ENCODE peak calls at places on chromosomes 4 and X, in nine cellular contexts. One of them, this sample, is unnamed.

GRCh38 chrX:18630956-18631355 is 41.0 kb downstream of the RS1 start:
- DNase-seq in CD4-positive, CD25-positive, alpha-beta regulatory T cell: no peak
- DNase-seq in dorsolateral prefrontal cortex: no peak
- DNase-seq in right cardiac atrium: no peak
- DNase-seq in thoracic aorta: no peak
- DNase-seq in aorta: no peak
- DNase-seq in ovary: no peak
- DNase-seq in Caco-2: peak; percentile 56
- DNase-seq in HCT116: no peak
- DNase-seq in this sample: no peak

GRCh38 chrX:13373027-13373806 is 53.4 kb upstream of the ATXN3L start:
- DNase-seq in CD4-positive, CD25-positive, alpha-beta regulatory T cell: no peak
- DNase-seq in dorsolateral prefrontal cortex: no peak
- DNase-seq in right cardiac atrium: no peak
- DNase-seq in thoracic aorta: no peak
- DNase-seq in aorta: no peak
- DNase-seq in ovary: no peak
- DNase-seq in Caco-2: no peak
- DNase-seq in HCT116: no peak
- DNase-seq in this sample: no peak

GRCh38 chr4:70765368-70765767 is 43.6 kb downstream of the RUFY3 start:
- DNase-seq in CD4-positive, CD25-positive, alpha-beta regulatory T cell: no peak
- DNase-seq in dorsolateral prefrontal cortex: no peak
- DNase-seq in right cardiac atrium: no peak
- DNase-seq in thoracic aorta: no peak
- DNase-seq in aorta: no peak
- DNase-seq in ovary: no peak
- DNase-seq in Caco-2: no peak
- DNase-seq in HCT116: no peak
- DNase-seq in this sample: no peak

GRCh38 chr4:179626687-179627086 is 2184.4 kb upstream of the AGA start:
- DNase-seq in CD4-positive, CD25-positive, alpha-beta regulatory T cell: no peak
- DNase-seq in dorsolateral prefrontal cortex: no peak
- DNase-seq in right cardiac atrium: no peak
- DNase-seq in thoracic aorta: no peak
- DNase-seq in aorta: no peak
- DNase-seq in ovary: no peak
- DNase-seq in Caco-2: no peak
- DNase-seq in HCT116: no peak
- DNase-seq in this sample: peak; percentile 44

GRCh38 chr4:172995704-172996103 is 172.9 kb upstream of the GALNT7 start:
- DNase-seq in CD4-positive, CD25-positive, alpha-beta regulatory T cell: no peak
- DNase-seq in dorsolateral prefrontal cortex: no peak
- DNase-seq in right cardiac atrium: no peak
- DNase-seq in thoracic aorta: no peak
- DNase-seq in aorta: no peak
- DNase-seq in ovary: no peak
- DNase-seq in Caco-2: no peak
- DNase-seq in HCT116: no peak
- DNase-seq in this sample: no peak

GRCh38 chr4:3783691-3784306 is 17.6 kb downstream of the ADRA2C start:
- DNase-seq in CD4-positive, CD25-positive, alpha-beta regulatory T cell: no peak
- DNase-seq in dorsolateral prefrontal cortex: no peak
- DNase-seq in right cardiac atrium: no peak
- DNase-seq in thoracic aorta: no peak
- DNase-seq in aorta: no peak
- DNase-seq in ovary: no peak
- DNase-seq in Caco-2: peak; percentile 63
- DNase-seq in HCT116: no peak
- DNase-seq in this sample: peak; percentile 95

GRCh38 chr4:93809773-93810172 is 18.8 kb upstream of the ATOH1 start:
- DNase-seq in CD4-positive, CD25-positive, alpha-beta regulatory T cell: no peak
- DNase-seq in dorsolateral prefrontal cortex: no peak
- DNase-seq in right cardiac atrium: peak; percentile 62
- DNase-seq in thoracic aorta: no peak
- DNase-seq in aorta: no peak
- DNase-seq in ovary: peak; percentile 73
- DNase-seq in Caco-2: no peak
- DNase-seq in HCT116: no peak
- DNase-seq in this sample: no peak

GRCh38 chrX:10781847-10782530 is 161.6 kb upstream of the MID1 start:
- DNase-seq in CD4-positive, CD25-positive, alpha-beta regulatory T cell: no peak
- DNase-seq in dorsolateral prefrontal cortex: no peak
- DNase-seq in right cardiac atrium: no peak
- DNase-seq in thoracic aorta: no peak
- DNase-seq in aorta: no peak
- DNase-seq in ovary: no peak
- DNase-seq in Caco-2: no peak
- DNase-seq in HCT116: no peak
- DNase-seq in this sample: no peak

GRCh38 chr4:99087887-99088484 is 602 bp downstream of the ADH5 start:
- DNase-seq in CD4-positive, CD25-positive, alpha-beta regulatory T cell: no peak
- DNase-seq in dorsolateral prefrontal cortex: no peak
- DNase-seq in right cardiac atrium: peak; percentile 79
- DNase-seq in thoracic aorta: peak; percentile 19
- DNase-seq in aorta: no peak
- DNase-seq in ovary: peak; percentile 67
- DNase-seq in Caco-2: peak; percentile 47
- DNase-seq in HCT116: no peak
- DNase-seq in this sample: no peak

GRCh38 chrX:53261573-53261972 is 19.8 kb downstream of the IQSEC2 start:
- DNase-seq in CD4-positive, CD25-positive, alpha-beta regulatory T cell: no peak
- DNase-seq in dorsolateral prefrontal cortex: no peak
- DNase-seq in right cardiac atrium: no peak
- DNase-seq in thoracic aorta: no peak
- DNase-seq in aorta: no peak
- DNase-seq in ovary: no peak
- DNase-seq in Caco-2: no peak
- DNase-seq in HCT116: no peak
- DNase-seq in this sample: no peak

GRCh38 chr4:109462297-109462696 is 28.7 kb downstream of the SEC24B start:
- DNase-seq in CD4-positive, CD25-positive, alpha-beta regulatory T cell: no peak
- DNase-seq in dorsolateral prefrontal cortex: no peak
- DNase-seq in right cardiac atrium: no peak
- DNase-seq in thoracic aorta: no peak
- DNase-seq in aorta: no peak
- DNase-seq in ovary: no peak
- DNase-seq in Caco-2: no peak
- DNase-seq in HCT116: no peak
- DNase-seq in this sample: no peak

GRCh38 chr4:150176559-150176958 is 98.3 kb downstream of the DCLK2 start:
- DNase-seq in CD4-positive, CD25-positive, alpha-beta regulatory T cell: no peak
- DNase-seq in dorsolateral prefrontal cortex: no peak
- DNase-seq in right cardiac atrium: no peak
- DNase-seq in thoracic aorta: no peak
- DNase-seq in aorta: no peak
- DNase-seq in ovary: no peak
- DNase-seq in Caco-2: no peak
- DNase-seq in HCT116: no peak
- DNase-seq in this sample: no peak

DNA sequence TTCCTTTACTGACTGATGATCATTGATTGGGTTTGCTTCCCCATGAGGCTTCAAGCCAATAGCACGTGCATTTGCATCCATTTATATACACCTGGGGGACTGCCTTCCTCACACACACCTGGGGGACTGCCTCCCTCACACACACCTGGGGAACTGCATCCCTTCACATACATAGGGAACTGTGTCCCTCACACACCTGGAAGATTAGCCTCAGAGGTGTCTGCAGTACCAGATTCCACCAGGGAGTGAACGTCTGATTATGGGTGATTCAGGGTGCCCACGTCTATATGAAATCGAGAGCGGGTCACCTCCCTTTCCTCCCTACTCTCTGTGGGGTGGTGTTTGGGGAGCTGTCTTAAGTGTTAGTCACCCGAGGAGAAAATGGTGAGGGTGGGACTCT is 16.9 kb downstream of the CD99 start:
- DNase-seq in CD4-positive, CD25-positive, alpha-beta regulatory T cell: no peak
- DNase-seq in dorsolateral prefrontal cortex: no peak
- DNase-seq in right cardiac atrium: no peak
- DNase-seq in thoracic aorta: no peak
- DNase-seq in aorta: no peak
- DNase-seq in ovary: no peak
- DNase-seq in Caco-2: no peak
- DNase-seq in HCT116: no peak
- DNase-seq in this sample: no peak
- H3K4me3 ChIP-seq in CD4-positive, CD25-positive, alpha-beta regulatory T cell: no peak overlapping the region
- H3K4me3 ChIP-seq in dorsolateral prefrontal cortex: no peak overlapping the region
- H3K4me3 ChIP-seq in right cardiac atrium: no peak overlapping the region
- H3K4me3 ChIP-seq in thoracic aorta: no peak overlapping the region
- H3K4me3 ChIP-seq in aorta: no peak overlapping the region
- H3K4me3 ChIP-seq in ovary: no peak overlapping the region
- H3K4me3 ChIP-seq in Caco-2: no peak overlapping the region
- H3K4me3 ChIP-seq in HCT116: no peak overlapping the region
- H3K4me3 ChIP-seq in this sample: no peak overlapping the region

GRCh38 chr4:152937280-152937534 is 1.1 kb downstream of the FHDC1 start:
- DNase-seq in CD4-positive, CD25-positive, alpha-beta regulatory T cell: no peak
- DNase-seq in dorsolateral prefrontal cortex: no peak
- DNase-seq in right cardiac atrium: peak; percentile 47
- DNase-seq in thoracic aorta: no peak
- DNase-seq in aorta: no peak
- DNase-seq in ovary: no peak
- DNase-seq in Caco-2: peak; percentile 1
- DNase-seq in HCT116: no peak
- DNase-seq in this sample: no peak
- H3K27me3 ChIP-seq in CD4-positive, CD25-positive, alpha-beta regulatory T cell: peaks cover 38% of the 10 kb centered on the region
- H3K27me3 ChIP-seq in dorsolateral prefrontal cortex: no peaks in the 10 kb centered on the region
- H3K27me3 ChIP-seq in right cardiac atrium: no peaks in the 10 kb centered on the region
- H3K27me3 ChIP-seq in thoracic aorta: no peaks in the 10 kb centered on the region
- H3K27me3 ChIP-seq in aorta: no peaks in the 10 kb centered on the region
- H3K27me3 ChIP-seq in ovary: no peaks in the 10 kb centered on the region
- H3K27me3 ChIP-seq in Caco-2: no peaks in the 10 kb centered on the region
- H3K27me3 ChIP-seq in HCT116: peaks cover 21% of the 10 kb centered on the region
- H3K27me3 ChIP-seq in this sample: peaks cover 12% of the 10 kb centered on the region

DNA sequence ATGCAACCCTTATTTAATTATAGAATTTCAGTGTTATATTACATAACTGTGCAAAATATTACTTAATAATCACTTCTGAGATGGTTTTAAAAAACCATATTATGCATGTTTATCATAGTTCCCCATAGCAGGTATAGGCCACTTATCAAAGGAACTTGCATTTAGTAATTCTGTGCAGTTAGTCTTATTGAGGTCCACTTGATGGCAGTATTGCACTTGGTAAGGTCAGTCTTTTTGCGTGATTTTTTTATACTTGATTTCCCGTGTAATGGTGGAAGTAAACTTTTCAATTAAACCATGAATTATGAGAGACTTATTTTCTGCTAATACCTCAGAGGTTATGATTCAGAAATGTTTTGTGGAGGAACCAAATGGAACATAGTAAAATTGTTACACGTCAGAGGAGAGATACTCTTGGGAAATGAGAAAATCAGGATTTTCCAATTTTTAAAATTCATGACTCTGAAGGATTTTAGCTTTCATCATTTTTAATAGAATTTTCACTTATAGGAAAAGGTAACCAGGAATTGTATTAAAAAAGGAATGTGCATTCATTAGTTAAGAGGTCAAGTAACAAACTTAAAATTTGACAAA is 230.0 kb downstream of the CCSER1 start:
- DNase-seq in CD4-positive, CD25-positive, alpha-beta regulatory T cell: no peak
- DNase-seq in dorsolateral prefrontal cortex: no peak
- DNase-seq in right cardiac atrium: no peak
- DNase-seq in thoracic aorta: no peak
- DNase-seq in aorta: no peak
- DNase-seq in ovary: no peak
- DNase-seq in Caco-2: peak; percentile 4
- DNase-seq in HCT116: peak; percentile 74
- DNase-seq in this sample: peak; percentile 29
- H3K4me3 ChIP-seq in CD4-positive, CD25-positive, alpha-beta regulatory T cell: no peak overlapping the region
- H3K4me3 ChIP-seq in dorsolateral prefrontal cortex: no peak overlapping the region
- H3K4me3 ChIP-seq in right cardiac atrium: no peak overlapping the region
- H3K4me3 ChIP-seq in thoracic aorta: no peak overlapping the region
- H3K4me3 ChIP-seq in aorta: no peak overlapping the region
- H3K4me3 ChIP-seq in ovary: no peak overlapping the region
- H3K4me3 ChIP-seq in Caco-2: no peak overlapping the region
- H3K4me3 ChIP-seq in HCT116: no peak overlapping the region
- H3K4me3 ChIP-seq in this sample: no peak overlapping the region

GRCh38 chrX:120512627-120513026 is 43.5 kb upstream of the LAMP2 start:
- DNase-seq in CD4-positive, CD25-positive, alpha-beta regulatory T cell: no peak
- DNase-seq in dorsolateral prefrontal cortex: no peak
- DNase-seq in right cardiac atrium: no peak
- DNase-seq in thoracic aorta: no peak
- DNase-seq in aorta: no peak
- DNase-seq in ovary: no peak
- DNase-seq in Caco-2: peak; percentile 39
- DNase-seq in HCT116: no peak
- DNase-seq in this sample: no peak
- H3K27me3 ChIP-seq in CD4-positive, CD25-positive, alpha-beta regulatory T cell: no peaks in the 10 kb centered on the region
- H3K27me3 ChIP-seq in dorsolateral prefrontal cortex: peaks cover 14% of the 10 kb centered on the region
- H3K27me3 ChIP-seq in right cardiac atrium: no peaks in the 10 kb centered on the region
- H3K27me3 ChIP-seq in thoracic aorta: no peaks in the 10 kb centered on the region
- H3K27me3 ChIP-seq in aorta: no peaks in the 10 kb centered on the region
- H3K27me3 ChIP-seq in ovary: no peaks in the 10 kb centered on the region
- H3K27me3 ChIP-seq in Caco-2: no peaks in the 10 kb centered on the region
- H3K27me3 ChIP-seq in HCT116: no peaks in the 10 kb centered on the region
- H3K27me3 ChIP-seq in this sample: no peaks in the 10 kb centered on the region

This sample was measured in H7.